ENCODE peak calls at places on chromosome 10, in seven cellular contexts. D, L, P, Q, S, X and N are unnamed samples.

GRCh38 chr10:133357293-133358151 is at the start of gene FUOM:
- DNase-seq in X (peak), Q (no peak), P (peak), S (no peak), L (peak), D (peak), N (peak)

GRCh38 chr10:76435154-76435553 is 1003.7 kb downstream of the LRMDA start:
- DNase-seq in X (no peak), P (no peak), L (no peak), Q (no peak), S (no peak), D (no peak), N (no peak)

GRCh38 chr10:24208661-24209420 is at the start of gene KIAA1217:
- DNase-seq in P (peak), L (peak), X (peak), S (peak), D (peak), Q (peak), N (peak)

GRCh38 chr10:33129181-33129928 is 171.3 kb upstream of the ITGB1 start:
- DNase-seq in S (no peak), D (no peak), Q (peak), P (no peak), L (peak), X (no peak), N (no peak)

GRCh38 chr10:81875680-81876252 is 772 bp downstream of the NRG3 start:
- DNase-seq in S (no peak), X (no peak), P (no peak), L (no peak), D (peak), Q (no peak), N (no peak)

GRCh38 chr10:101848408-101848807 is 4.8 kb upstream of the KCNIP2 start:
- DNase-seq in D (no peak), Q (no peak), S (no peak), L (no peak), X (no peak), P (no peak), N (no peak)

GRCh38 chr10:78866731-78867554 is 201.8 kb upstream of the ZMIZ1 start:
- DNase-seq in D (no peak), L (no peak), P (no peak), Q (no peak), S (no peak), X (no peak), N (no peak)

GRCh38 chr10:60485025-60485424 is 95.3 kb upstream of the ANK3 start:
- DNase-seq in S (no peak), L (no peak), Q (no peak), D (no peak), P (no peak), X (no peak), N (no peak)

GRCh38 chr10:71025535-71025934 is 137.2 kb upstream of the PCBD1 start:
- DNase-seq in D (no peak), S (no peak), P (no peak), L (no peak), X (no peak), Q (no peak), N (no peak)

GRCh38 chr10:60123172-60123571 is 216.8 kb upstream of the CCDC6 start:
- DNase-seq in D (no peak), X (no peak), P (no peak), L (peak), S (no peak), Q (no peak), N (no peak)

GRCh38 chr10:91374054-91374453 is 36.1 kb upstream of the HECTD2 start:
- DNase-seq in P (no peak), L (no peak), X (no peak), Q (no peak), D (no peak), S (no peak), N (no peak)

GRCh38 chr10:132355297-132355696 is 23.3 kb downstream of the LRRC27 start:
- DNase-seq in X (no peak), Q (no peak), L (no peak), P (peak), S (no peak), D (no peak), N (no peak)

GRCh38 chr10:58752665-58753064 is 240.0 kb downstream of the BICC1 start:
- DNase-seq in D (no peak), Q (no peak), L (no peak), P (no peak), X (no peak), S (no peak), N (no peak)

GRCh38 chr10:102119417-102120141 is 589 bp downstream of the LDB1 start:
- DNase-seq in S (peak), L (peak), X (peak), D (peak), Q (peak), P (peak), N (peak)

GRCh38 chr10:124126139-124126538 is 32.7 kb upstream of the CHST15 start:
- DNase-seq in D (no peak), S (no peak), P (no peak), X (no peak), L (no peak), Q (no peak), N (no peak)

GRCh38 chr10:52314822-52315552 is 906 bp downstream of the DKK1 start:
- DNase-seq in L (peak), D (no peak), S (no peak), Q (no peak), X (no peak), P (no peak), N (no peak)

GRCh38 chr10:97543025-97543546 is 29.5 kb upstream of the ANKRD2 start:
- DNase-seq in Q (peak), D (peak), P (no peak), L (peak), X (peak), S (peak), N (peak)

GRCh38 chr10:33611423-33611822 is 277.0 kb upstream of the NRP1 start:
- DNase-seq in P (no peak), L (no peak), D (no peak), S (no peak), X (no peak), Q (no peak), N (no peak)

GRCh38 chr10:104445359-104445758 is 91.7 kb downstream of the CFAP58 start:
- DNase-seq in D (no peak), Q (no peak), X (no peak), L (peak), P (no peak), S (no peak), N (no peak)

GRCh38 chr10:96133135-96133534 is 3.0 kb downstream of the ZNF518A start:
- DNase-seq in P (no peak), D (no peak), X (no peak), L (peak), S (no peak), Q (no peak), N (no peak)

GRCh38 chr10:70602665-70603438 is at the start of gene PRF1:
- DNase-seq in S (peak), L (no peak), Q (no peak), P (peak), X (no peak), D (peak), N (no peak)

GRCh38 chr10:112213836-112214235 is 30.3 kb upstream of the GPAM start:
- DNase-seq in Q (no peak), L (no peak), S (no peak), X (no peak), D (no peak), P (no peak), N (no peak)
- TF ChIP-seq POLR2A in Q (no peak), L (no peak), S (no peak), X (no peak), D (no peak), P (no peak), N (no peak)

GRCh38 chr10:68086011-68086410 is 10.9 kb upstream of the HERC4 start:
- DNase-seq in P (no peak), S (no peak), L (no peak), D (no peak), X (no peak), Q (no peak), N (no peak)

GRCh38 chr10:68086910-68087309 is 11.8 kb upstream of the HERC4 start:
- DNase-seq in Q (no peak), L (no peak), P (no peak), D (no peak), S (no peak), X (no peak), N (no peak)

GRCh38 chr10:68087338-68088029 is 12.4 kb upstream of the HERC4 start:
- DNase-seq in Q (no peak), X (no peak), D (no peak), P (no peak), S (no peak), L (no peak), N (no peak)

GRCh38 chr10:68088744-68089143 is 13.7 kb upstream of the HERC4 start:
- DNase-seq in X (no peak), P (no peak), D (no peak), S (no peak), L (peak), Q (no peak), N (no peak)

DNA sequence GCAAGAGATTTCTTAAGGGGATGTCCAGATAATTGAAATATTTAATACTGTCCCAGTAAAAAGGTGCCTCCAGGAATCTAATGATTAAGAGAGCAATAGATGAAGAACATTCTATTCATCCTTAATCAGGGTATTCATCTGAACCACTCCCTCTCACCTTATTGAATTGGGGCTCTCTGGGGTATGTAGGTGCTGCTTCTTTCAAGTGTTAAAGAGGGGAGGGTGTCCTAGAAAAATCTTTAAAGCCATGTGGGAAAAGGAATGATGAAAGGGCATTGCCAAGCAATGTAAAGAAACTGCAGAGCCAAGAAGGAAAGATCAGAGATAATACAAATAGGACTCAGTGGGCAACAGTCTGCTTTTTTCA is 12.9 kb upstream of the HERC4 start:
- DNase-seq in S (no peak), L (no peak), X (no peak), Q (no peak), P (no peak), D (no peak), N (no peak)
- H3K27ac ChIP-seq in S (no peak), L (peak), X (no peak), Q (no peak), P (no peak), D (no peak), N (no peak)

DNA sequence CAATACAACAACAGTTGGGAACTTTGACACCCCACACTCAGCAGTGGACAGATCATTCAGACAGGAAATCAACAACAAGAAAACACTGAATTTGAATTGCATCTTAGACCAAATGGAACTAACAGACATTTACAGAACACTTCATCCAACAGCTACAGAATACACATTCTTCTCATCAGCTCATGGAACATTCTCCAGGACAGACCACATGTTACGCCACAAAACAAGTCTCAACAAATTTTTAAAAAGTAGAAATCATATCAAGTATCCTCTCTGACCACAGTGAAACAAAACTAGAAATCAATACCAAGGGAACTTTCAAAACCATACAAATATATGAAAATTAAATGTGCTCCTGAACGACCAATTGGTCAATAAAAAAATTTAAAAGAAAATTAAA is 212.3 kb downstream of the DNAJC1 start:
- DNase-seq in L (no peak), S (no peak), X (no peak), D (no peak), P (no peak), Q (no peak), N (no peak)
- TF ChIP-seq POLR2A in L (no peak), S (no peak), X (no peak), D (no peak), P (no peak), Q (no peak), N (no peak)

DNA sequence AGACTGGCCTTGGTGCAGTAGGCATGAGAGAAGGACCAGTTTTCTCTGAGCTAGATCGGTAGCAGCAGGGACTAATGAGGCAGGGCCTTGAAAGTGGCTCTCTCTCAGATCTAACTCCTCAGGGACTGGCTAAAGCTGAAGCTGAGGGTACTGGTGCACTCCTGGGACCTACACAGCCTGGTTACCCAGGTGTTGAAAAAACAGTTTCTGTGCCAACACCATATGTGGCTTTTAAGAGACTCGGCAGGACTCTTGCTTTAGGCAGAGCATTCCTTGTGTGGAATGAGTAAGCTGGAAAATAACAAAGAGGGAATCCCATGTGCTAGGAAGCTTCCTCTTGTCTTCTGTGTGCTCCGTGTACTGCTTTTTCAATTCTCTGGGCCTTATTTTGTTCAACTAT is 186.3 kb upstream of the KAT6B start:
- DNase-seq in D (no peak), S (no peak), L (peak), X (no peak), Q (no peak), P (no peak), N (no peak)
- H3K27ac ChIP-seq in D (no peak), S (no peak), L (no peak), X (no peak), Q (no peak), P (no peak), N (no peak)

GRCh38 chr10:103238506-103239252 is 7.0 kb upstream of the RPEL1 start:
- DNase-seq in D (no peak), Q (peak), L (peak), S (peak), X (no peak), P (peak), N (no peak)

GRCh38 chr10:103246328-103246727 is 641 bp downstream of the RPEL1 start:
- DNase-seq in D (no peak), X (no peak), Q (no peak), P (no peak), L (no peak), S (no peak), N (no peak)

GRCh38 chr10:103235775-103236174 is 9.9 kb upstream of the RPEL1 start:
- DNase-seq in D (no peak), Q (no peak), L (no peak), S (no peak), P (no peak), X (no peak), N (no peak)

GRCh38 chr10:103244663-103245271 is 920 bp upstream of the RPEL1 start:
- DNase-seq in X (peak), D (peak), P (peak), S (peak), Q (peak), L (peak), N (peak)

DNA sequence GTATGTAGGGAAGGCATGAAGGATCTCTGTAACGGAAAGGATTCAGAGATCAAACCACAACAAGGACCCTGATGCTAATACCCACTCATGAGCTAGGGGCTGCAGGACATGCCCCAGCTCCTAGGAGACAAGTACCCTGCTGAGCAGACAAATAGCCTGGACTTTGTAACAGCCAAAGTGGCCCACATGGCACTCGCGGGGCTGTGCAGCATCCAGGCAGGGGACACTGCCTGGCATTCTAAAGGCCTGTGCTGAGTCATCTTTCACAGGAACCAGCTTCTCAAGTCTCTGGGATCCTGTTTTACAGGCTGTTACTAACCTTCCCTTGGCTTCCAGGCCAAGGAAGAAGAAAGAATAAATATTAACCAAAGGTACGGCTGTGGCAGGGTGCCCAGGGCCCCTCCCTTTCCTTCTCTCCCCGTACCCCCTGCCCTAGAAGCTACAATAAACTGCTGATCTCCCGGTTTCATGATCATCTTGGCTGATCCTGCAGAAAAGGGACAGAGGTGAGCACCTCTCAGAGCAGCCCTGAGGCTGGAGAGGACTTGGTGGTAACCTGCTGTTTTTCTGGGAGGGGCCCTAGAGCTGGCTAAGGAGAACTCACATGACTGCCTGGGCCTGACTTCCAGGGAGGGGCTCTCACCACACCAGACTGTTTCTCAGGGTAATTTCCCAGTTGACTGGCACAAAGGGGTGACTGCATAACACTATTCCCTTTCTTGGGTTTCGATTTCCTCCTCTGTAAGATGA is 4.2 kb upstream of the RPEL1 start:
- DNase-seq in L (peak), X (no peak), D (peak), P (peak), Q (no peak), S (peak), N (no peak)
- TF ChIP-seq POLR2A in L (no peak), X (no peak), D (no peak), P (peak), Q (no peak), S (no peak), N (no peak)